ENCODE peak calls at places on chromosomes 2 and 18, in six cellular contexts. G is A549, D is mammary epithelial cell, W is fibroblast of lung, R is H1, V is hepatocyte. O is an unnamed sample.

GRCh38 chr2:74887961-74888670 is 54.2 kb downstream of the HK2 start:
- DNase-seq in G (no peak), D (no peak), W (peak; percentile 29), R (no peak), V (no peak), O (peak; percentile 73)

GRCh38 chr2:135093685-135094340 is 41.7 kb downstream of the RAB3GAP1 start:
- DNase-seq in G (no peak), D (no peak), W (no peak), R (no peak), V (peak; percentile 28), O (no peak)

GRCh38 chr2:215900203-215900611 is 113.1 kb downstream of the MREG start:
- DNase-seq in G (no peak), D (peak; percentile 98), W (peak; percentile 33), R (no peak), V (peak; percentile 33), O (peak; percentile 94)

GRCh38 chr18:23540867-23541266 is 37.6 kb downstream of the RMC1 start:
- DNase-seq in G (no peak), D (no peak), W (peak; percentile 76), R (no peak), V (no peak), O (no peak)

GRCh38 chr2:205364261-205364660 is 318.0 kb upstream of the NRP2 start:
- DNase-seq in G (no peak), D (no peak), W (no peak), R (no peak), V (no peak), O (no peak)

GRCh38 chr2:74527741-74528140 is 1.7 kb upstream of the DQX1 start:
- DNase-seq in G (no peak), D (no peak), W (no peak), R (no peak), V (no peak), O (no peak)

GRCh38 chr2:85413592-85414421 is 3.6 kb upstream of the CAPG start:
- DNase-seq in G (no peak), D (peak; percentile 52), W (peak; percentile 59), R (no peak), V (peak; percentile 90), O (peak; percentile 83)

GRCh38 chr2:10775036-10775780 is 37.4 kb downstream of the PDIA6 start:
- DNase-seq in G (no peak), D (no peak), W (no peak), R (no peak), V (no peak), O (no peak)

GRCh38 chr2:157606534-157606933 is 22.1 kb downstream of the ACVR1C start:
- DNase-seq in G (no peak), D (no peak), W (no peak), R (no peak), V (no peak), O (no peak)

GRCh38 chr2:46216213-46216612 is 81.0 kb upstream of the EPAS1 start:
- DNase-seq in G (no peak), D (peak; percentile 95), W (peak; percentile 89), R (no peak), V (no peak), O (peak; percentile 85)

GRCh38 chr18:4384932-4385331 is 70.2 kb downstream of the DLGAP1 start:
- DNase-seq in G (no peak), D (no peak), W (peak; percentile 6), R (no peak), V (no peak), O (no peak)

GRCh38 chr18:12029786-12030571 is 48.7 kb downstream of the IMPA2 start:
- DNase-seq in G (no peak), D (no peak), W (no peak), R (no peak), V (no peak), O (no peak)

GRCh38 chr2:185896090-185896693 is 157.6 kb downstream of the FSIP2 start:
- DNase-seq in G (no peak), D (no peak), W (no peak), R (no peak), V (no peak), O (no peak)

GRCh38 chr2:146652311-146652710 is 1192.5 kb upstream of the ACVR2A start:
- DNase-seq in G (no peak), D (peak; percentile 13), W (peak; percentile 59), R (no peak), V (no peak), O (peak; percentile 18)

GRCh38 chr2:208627110-208627884 is 220.7 kb downstream of the PTH2R start:
- DNase-seq in G (no peak), D (no peak), W (no peak), R (no peak), V (no peak), O (no peak)

GRCh38 chr18:77061946-77062517 is 70.6 kb downstream of the MBP start:
- DNase-seq in G (no peak), D (no peak), W (no peak), R (no peak), V (no peak), O (no peak)

GRCh38 chr2:1546023-1546591 is 132.8 kb downstream of the TPO start:
- DNase-seq in G (peak; percentile 69), D (peak; percentile 45), W (peak; percentile 45), R (no peak), V (peak; percentile 79), O (peak; percentile 78)

GRCh38 chr18:22558945-22559385 is 141.2 kb upstream of the CTAGE1 start:
- DNase-seq in G (peak; percentile 44), D (peak; percentile 59), W (peak; percentile 83), R (no peak), V (peak; percentile 89), O (peak; percentile 85)

GRCh38 chr2:232896700-232897385 is 26.8 kb downstream of the SNORC start:
- DNase-seq in G (no peak), D (no peak), W (no peak), R (no peak), V (peak; percentile 1), O (no peak)

GRCh38 chr2:30074023-30074422 is 72.8 kb upstream of the YPEL5 start:
- DNase-seq in G (no peak), D (no peak), W (no peak), R (no peak), V (no peak), O (peak; percentile 66)

GRCh38 chr18:62196079-62196478 is 9.0 kb downstream of the RELCH start:
- DNase-seq in G (no peak), D (no peak), W (no peak), R (no peak), V (no peak), O (no peak)

GRCh38 chr2:47810850-47811249 is 27.9 kb downstream of the MSH6 start:
- DNase-seq in G (no peak), D (no peak), W (no peak), R (no peak), V (no peak), O (no peak)

GRCh38 chr2:111671426-111672150 is 212.4 kb downstream of the ANAPC1 start:
- DNase-seq in G (no peak), D (no peak), W (no peak), R (no peak), V (no peak), O (peak; percentile 52)

GRCh38 chr2:139465789-139466188 is 685.6 kb upstream of the NXPH2 start:
- DNase-seq in G (no peak), D (no peak), W (no peak), R (no peak), V (no peak), O (no peak)

GRCh38 chr2:152548996-152549395 is 168.3 kb downstream of the PRPF40A start:
- DNase-seq in G (no peak), D (no peak), W (peak; percentile 80), R (no peak), V (no peak), O (peak; percentile 68)

GRCh38 chr2:133553251-133553650 is 15.0 kb downstream of the NCKAP5 start:
- DNase-seq in G (no peak), D (no peak), W (peak; percentile 66), R (no peak), V (no peak), O (no peak)

GRCh38 chr2:172995323-172996244 is 80.1 kb upstream of the MAP3K20 start:
- DNase-seq in G (peak; percentile 51), D (peak; percentile 78), W (peak; percentile 93), R (no peak), V (peak; percentile 75), O (peak; percentile 90)

GRCh38 chr2:120441744-120442471 is 96.0 kb downstream of the INHBB start:
- DNase-seq in G (no peak), D (peak; percentile 48), W (peak; percentile 48), R (no peak), V (peak; percentile 76), O (peak; percentile 68)
- H3K4me2 ChIP-seq in G (peak overlapping the region; percentile 61), D (peak overlapping the region; percentile 78), W (no peak overlapping the region), R (peak overlapping the region; percentile 92), V (peak overlapping the region; percentile 98), O (peak overlapping the region; percentile 74)

DNA sequence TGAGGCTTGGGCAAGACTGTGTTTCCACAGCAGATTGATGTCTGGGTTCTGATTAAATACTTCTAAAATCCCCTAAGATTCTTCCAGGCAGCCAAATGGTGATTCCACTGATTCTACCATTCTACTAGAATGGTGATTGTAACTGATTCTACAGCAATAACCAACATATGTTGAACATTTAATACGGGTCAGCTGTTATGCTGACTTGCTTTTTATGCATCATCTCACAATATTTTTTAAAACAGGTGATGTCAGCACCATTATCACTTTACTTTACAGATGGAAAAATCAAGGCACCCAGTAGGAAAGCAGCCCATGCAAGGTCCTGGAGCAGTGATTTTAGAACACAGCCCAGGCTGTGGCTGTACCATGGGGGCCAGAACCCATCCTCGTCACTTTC is 37.5 kb downstream of the TIMM21 start:
- DNase-seq in G (no peak), D (no peak), W (no peak), R (no peak), V (no peak), O (no peak)
- H3K4me2 ChIP-seq in G (no peak overlapping the region), D (no peak overlapping the region), W (no peak overlapping the region), R (no peak overlapping the region), V (no peak overlapping the region), O (no peak overlapping the region)

GRCh38 chr2:64840419-64840818 is 148.8 kb upstream of the SLC1A4 start:
- DNase-seq in G (no peak), D (no peak), W (peak; percentile 17), R (no peak), V (no peak), O (peak; percentile 79)
- H3K4me2 ChIP-seq in G (no peak overlapping the region), D (no peak overlapping the region), W (no peak overlapping the region), R (no peak overlapping the region), V (no peak overlapping the region), O (peak overlapping the region; percentile 63)

GRCh38 chr2:65396348-65397026 is 35.9 kb downstream of the SPRED2 start:
- DNase-seq in G (peak; percentile 46), D (no peak), W (peak; percentile 74), R (no peak), V (no peak), O (peak; percentile 86)
- H3K4me2 ChIP-seq in G (peak overlapping the region; percentile 78), D (peak overlapping the region; percentile 4), W (peak overlapping the region; percentile 53), R (no peak overlapping the region), V (peak overlapping the region; percentile 59), O (peak overlapping the region; percentile 56)

GRCh38 chr2:142853912-142854311 is 23.6 kb upstream of the KYNU start:
- DNase-seq in G (no peak), D (peak; percentile 20), W (no peak), R (no peak), V (no peak), O (no peak)
- H3K4me2 ChIP-seq in G (no peak overlapping the region), D (no peak overlapping the region), W (no peak overlapping the region), R (no peak overlapping the region), V (no peak overlapping the region), O (no peak overlapping the region)

GRCh38 chr18:3384664-3385189 is 65.2 kb upstream of the TGIF1 start:
- DNase-seq in G (peak; percentile 31), D (no peak), W (no peak), R (no peak), V (no peak), O (no peak)
- H3K4me2 ChIP-seq in G (peak overlapping the region; percentile 43), D (no peak overlapping the region), W (no peak overlapping the region), R (no peak overlapping the region), V (no peak overlapping the region), O (no peak overlapping the region)

GRCh38 chr18:79147014-79147413 is 77.8 kb downstream of the ATP9B start:
- DNase-seq in G (no peak), D (no peak), W (no peak), R (no peak), V (no peak), O (no peak)
- H3K4me2 ChIP-seq in G (no peak overlapping the region), D (no peak overlapping the region), W (no peak overlapping the region), R (no peak overlapping the region), V (no peak overlapping the region), O (no peak overlapping the region)

O was measured in GM23248.